ENCODE peak calls at places on chromosomes 5 and 9, in seven cellular contexts. One of them, this sample, is unnamed.

GRCh38 chr9:125524522-125524921 is 182.5 kb downstream of the MAPKAP1 start:
- DNase-seq in PC-3: no peak
- DNase-seq in heart left ventricle: no peak
- DNase-seq in BJ: no peak
- DNase-seq in fibroblast of mammary gland: peak
- DNase-seq in neural progenitor cell: peak
- DNase-seq in GM12865: no peak
- DNase-seq in this sample: no peak

GRCh38 chr9:87792831-87793288 is 66.9 kb downstream of the CTSL start:
- DNase-seq in BJ: peak
- DNase-seq in neural progenitor cell: no peak
- DNase-seq in PC-3: peak
- DNase-seq in fibroblast of mammary gland: peak
- DNase-seq in heart left ventricle: peak
- DNase-seq in GM12865: peak
- DNase-seq in this sample: peak

GRCh38 chr9:138047469-138048040 is 170.0 kb downstream of the CACNA1B start:
- DNase-seq in fibroblast of mammary gland: no peak
- DNase-seq in BJ: no peak
- DNase-seq in PC-3: no peak
- DNase-seq in GM12865: no peak
- DNase-seq in neural progenitor cell: peak
- DNase-seq in heart left ventricle: no peak
- DNase-seq in this sample: no peak

GRCh38 chr5:119614838-119615237 is 14.5 kb upstream of the FAM170A start:
- DNase-seq in PC-3: no peak
- DNase-seq in heart left ventricle: no peak
- DNase-seq in neural progenitor cell: no peak
- DNase-seq in GM12865: no peak
- DNase-seq in fibroblast of mammary gland: no peak
- DNase-seq in BJ: no peak
- DNase-seq in this sample: no peak

GRCh38 chr5:14208071-14209021 is 65.2 kb downstream of the TRIO start:
- DNase-seq in heart left ventricle: no peak
- DNase-seq in PC-3: peak
- DNase-seq in GM12865: peak
- DNase-seq in BJ: peak
- DNase-seq in neural progenitor cell: no peak
- DNase-seq in fibroblast of mammary gland: peak
- DNase-seq in this sample: peak

GRCh38 chr5:83644301-83644700 is 76.4 kb downstream of the HAPLN1 start:
- DNase-seq in BJ: no peak
- DNase-seq in neural progenitor cell: no peak
- DNase-seq in fibroblast of mammary gland: no peak
- DNase-seq in heart left ventricle: no peak
- DNase-seq in GM12865: no peak
- DNase-seq in PC-3: no peak
- DNase-seq in this sample: no peak

GRCh38 chr9:3963266-3964019 is 336.4 kb downstream of the GLIS3 start:
- DNase-seq in BJ: no peak
- DNase-seq in neural progenitor cell: no peak
- DNase-seq in fibroblast of mammary gland: peak
- DNase-seq in PC-3: peak
- DNase-seq in heart left ventricle: peak
- DNase-seq in GM12865: no peak
- DNase-seq in this sample: no peak

GRCh38 chr9:130186839-130187522 is 14.8 kb downstream of the NCS1 start:
- DNase-seq in heart left ventricle: no peak
- DNase-seq in BJ: no peak
- DNase-seq in GM12865: no peak
- DNase-seq in PC-3: peak
- DNase-seq in fibroblast of mammary gland: peak
- DNase-seq in neural progenitor cell: peak
- DNase-seq in this sample: no peak

GRCh38 chr9:14640967-14641366 is 52.3 kb downstream of the ZDHHC21 start:
- DNase-seq in PC-3: no peak
- DNase-seq in heart left ventricle: no peak
- DNase-seq in fibroblast of mammary gland: no peak
- DNase-seq in neural progenitor cell: no peak
- DNase-seq in GM12865: no peak
- DNase-seq in BJ: no peak
- DNase-seq in this sample: no peak

GRCh38 chr9:8616419-8616818 is 816.8 kb upstream of the DMAC1 start:
- DNase-seq in BJ: no peak
- DNase-seq in neural progenitor cell: no peak
- DNase-seq in PC-3: no peak
- DNase-seq in fibroblast of mammary gland: no peak
- DNase-seq in GM12865: no peak
- DNase-seq in heart left ventricle: no peak
- DNase-seq in this sample: no peak

GRCh38 chr9:3732077-3733038 is 206.6 kb upstream of the RFX3 start:
- DNase-seq in neural progenitor cell: peak
- DNase-seq in GM12865: peak
- DNase-seq in BJ: peak
- DNase-seq in fibroblast of mammary gland: peak
- DNase-seq in PC-3: peak
- DNase-seq in heart left ventricle: peak
- DNase-seq in this sample: peak

GRCh38 chr5:94469889-94470288 is 148.5 kb downstream of the KIAA0825 start:
- DNase-seq in fibroblast of mammary gland: peak
- DNase-seq in heart left ventricle: no peak
- DNase-seq in neural progenitor cell: no peak
- DNase-seq in GM12865: no peak
- DNase-seq in BJ: peak
- DNase-seq in PC-3: no peak
- DNase-seq in this sample: no peak

GRCh38 chr9:27157736-27158135 is 48.7 kb downstream of the TEK start:
- DNase-seq in BJ: no peak
- DNase-seq in heart left ventricle: no peak
- DNase-seq in neural progenitor cell: no peak
- DNase-seq in fibroblast of mammary gland: no peak
- DNase-seq in PC-3: no peak
- DNase-seq in GM12865: no peak
- DNase-seq in this sample: no peak

GRCh38 chr9:77980622-77981021 is 51.0 kb downstream of the GNAQ start:
- DNase-seq in GM12865: no peak
- DNase-seq in heart left ventricle: no peak
- DNase-seq in neural progenitor cell: no peak
- DNase-seq in fibroblast of mammary gland: peak
- DNase-seq in PC-3: no peak
- DNase-seq in BJ: no peak
- DNase-seq in this sample: no peak

GRCh38 chr9:97809666-97810344 is 43.2 kb upstream of the FOXE1 start:
- DNase-seq in GM12865: no peak
- DNase-seq in BJ: no peak
- DNase-seq in PC-3: no peak
- DNase-seq in neural progenitor cell: peak
- DNase-seq in heart left ventricle: no peak
- DNase-seq in fibroblast of mammary gland: no peak
- DNase-seq in this sample: no peak

GRCh38 chr5:132466453-132467291 is 23.9 kb downstream of the IRF1 start:
- DNase-seq in heart left ventricle: peak
- DNase-seq in neural progenitor cell: no peak
- DNase-seq in fibroblast of mammary gland: peak
- DNase-seq in BJ: no peak
- DNase-seq in PC-3: no peak
- DNase-seq in GM12865: peak
- DNase-seq in this sample: peak

DNA sequence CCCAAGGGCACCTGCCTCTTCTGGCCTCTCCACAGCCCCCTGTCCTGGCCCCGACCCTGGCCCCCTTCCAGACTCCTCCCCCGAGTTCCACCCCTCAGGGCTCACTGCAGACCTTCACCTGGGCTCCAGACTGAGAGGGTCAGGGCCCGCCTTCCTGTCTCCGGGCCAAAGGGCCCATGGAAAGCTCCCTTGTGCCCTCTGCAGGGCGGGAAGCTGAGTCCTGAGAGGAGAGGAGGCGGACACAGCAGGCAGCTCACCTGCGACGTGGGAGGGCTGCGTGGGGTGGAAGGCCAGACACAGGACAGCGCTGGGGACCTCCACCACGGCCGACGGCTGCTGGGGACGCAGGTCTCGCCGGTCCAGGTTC is 20.6 kb downstream of the DYNC2I2 start:
- DNase-seq in GM12865: no peak
- DNase-seq in PC-3: peak
- DNase-seq in neural progenitor cell: peak
- DNase-seq in BJ: no peak
- DNase-seq in fibroblast of mammary gland: no peak
- DNase-seq in heart left ventricle: peak
- DNase-seq in this sample: no peak
- H3K4me3 ChIP-seq in GM12865: no peak
- H3K4me3 ChIP-seq in PC-3: peak
- H3K4me3 ChIP-seq in neural progenitor cell: no peak
- H3K4me3 ChIP-seq in BJ: no peak
- H3K4me3 ChIP-seq in fibroblast of mammary gland: no peak
- H3K4me3 ChIP-seq in heart left ventricle: peak
- H3K4me3 ChIP-seq in this sample: no peak

DNA sequence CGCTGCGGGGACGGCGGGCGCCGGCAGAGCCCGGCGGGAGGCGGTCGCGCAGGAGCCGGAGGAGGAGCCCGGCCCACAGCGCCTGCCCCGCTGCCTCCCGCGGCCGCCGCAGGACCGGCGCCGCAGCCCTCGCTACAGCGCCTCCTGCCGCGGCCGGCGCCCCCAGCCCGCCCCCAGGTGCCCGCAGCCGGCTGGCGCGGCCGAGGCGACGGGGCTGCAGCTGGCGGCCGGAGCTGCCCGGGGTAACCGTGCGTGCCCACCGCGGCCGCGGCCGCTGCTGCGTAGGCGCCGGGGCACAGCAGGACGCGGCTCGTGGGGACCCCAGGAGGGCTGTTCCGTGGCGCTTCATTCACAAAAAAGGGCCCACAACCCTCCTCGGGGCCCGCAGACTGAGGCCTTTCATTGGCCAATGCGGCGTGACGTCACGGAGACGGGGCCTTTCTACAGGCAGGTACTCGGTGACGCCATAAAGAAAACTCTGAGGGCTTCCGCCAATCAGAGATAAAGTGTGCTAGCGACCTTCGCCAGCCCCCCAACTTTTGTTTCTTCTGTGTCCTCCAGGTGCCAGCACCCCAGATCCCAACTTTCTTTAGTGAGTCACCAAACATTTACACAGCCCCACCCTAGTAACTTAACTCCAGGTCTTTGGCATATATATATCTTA is at the start of gene CDC14B:
- DNase-seq in fibroblast of mammary gland: peak
- DNase-seq in PC-3: peak
- DNase-seq in BJ: no peak
- DNase-seq in GM12865: peak
- DNase-seq in neural progenitor cell: peak
- DNase-seq in heart left ventricle: peak
- DNase-seq in this sample: peak
- TF ChIP-seq CTCF in fibroblast of mammary gland: no peak
- TF ChIP-seq CTCF in PC-3: no peak
- TF ChIP-seq CTCF in BJ: no peak
- TF ChIP-seq CTCF in GM12865: no peak
- TF ChIP-seq CTCF in neural progenitor cell: no peak
- TF ChIP-seq CTCF in heart left ventricle: no peak
- TF ChIP-seq CTCF in this sample: no peak

GRCh38 chr5:109155625-109156024 is 254.1 kb downstream of the PJA2 start:
- DNase-seq in PC-3: no peak
- DNase-seq in GM12865: peak
- DNase-seq in fibroblast of mammary gland: no peak
- DNase-seq in neural progenitor cell: no peak
- DNase-seq in heart left ventricle: no peak
- DNase-seq in BJ: no peak
- DNase-seq in this sample: no peak

GRCh38 chr5:109146611-109147010 is 263.2 kb downstream of the PJA2 start:
- DNase-seq in heart left ventricle: no peak
- DNase-seq in PC-3: no peak
- DNase-seq in neural progenitor cell: no peak
- DNase-seq in BJ: no peak
- DNase-seq in GM12865: no peak
- DNase-seq in fibroblast of mammary gland: peak
- DNase-seq in this sample: no peak

GRCh38 chr5:109156885-109157284 is 252.9 kb downstream of the PJA2 start:
- DNase-seq in neural progenitor cell: no peak
- DNase-seq in GM12865: no peak
- DNase-seq in fibroblast of mammary gland: no peak
- DNase-seq in BJ: no peak
- DNase-seq in PC-3: no peak
- DNase-seq in heart left ventricle: no peak
- DNase-seq in this sample: no peak

GRCh38 chr5:109152565-109152964 is 257.2 kb downstream of the PJA2 start:
- DNase-seq in BJ: no peak
- DNase-seq in PC-3: no peak
- DNase-seq in fibroblast of mammary gland: no peak
- DNase-seq in heart left ventricle: no peak
- DNase-seq in GM12865: no peak
- DNase-seq in neural progenitor cell: no peak
- DNase-seq in this sample: no peak
- H3K4me3 ChIP-seq in BJ: no peak
- H3K4me3 ChIP-seq in PC-3: no peak
- H3K4me3 ChIP-seq in fibroblast of mammary gland: no peak
- H3K4me3 ChIP-seq in heart left ventricle: no peak
- H3K4me3 ChIP-seq in GM12865: no peak
- H3K4me3 ChIP-seq in neural progenitor cell: no peak
- H3K4me3 ChIP-seq in this sample: no peak

GRCh38 chr9:38263534-38263933 is 129.0 kb upstream of the ALDH1B1 start:
- DNase-seq in heart left ventricle: no peak
- DNase-seq in neural progenitor cell: peak
- DNase-seq in BJ: no peak
- DNase-seq in PC-3: peak
- DNase-seq in fibroblast of mammary gland: peak
- DNase-seq in GM12865: peak
- DNase-seq in this sample: no peak
- TF ChIP-seq CTCF in heart left ventricle: peak
- TF ChIP-seq CTCF in neural progenitor cell: peak
- TF ChIP-seq CTCF in BJ: peak
- TF ChIP-seq CTCF in PC-3: peak
- TF ChIP-seq CTCF in fibroblast of mammary gland: peak
- TF ChIP-seq CTCF in GM12865: peak
- TF ChIP-seq CTCF in this sample: no peak

DNA sequence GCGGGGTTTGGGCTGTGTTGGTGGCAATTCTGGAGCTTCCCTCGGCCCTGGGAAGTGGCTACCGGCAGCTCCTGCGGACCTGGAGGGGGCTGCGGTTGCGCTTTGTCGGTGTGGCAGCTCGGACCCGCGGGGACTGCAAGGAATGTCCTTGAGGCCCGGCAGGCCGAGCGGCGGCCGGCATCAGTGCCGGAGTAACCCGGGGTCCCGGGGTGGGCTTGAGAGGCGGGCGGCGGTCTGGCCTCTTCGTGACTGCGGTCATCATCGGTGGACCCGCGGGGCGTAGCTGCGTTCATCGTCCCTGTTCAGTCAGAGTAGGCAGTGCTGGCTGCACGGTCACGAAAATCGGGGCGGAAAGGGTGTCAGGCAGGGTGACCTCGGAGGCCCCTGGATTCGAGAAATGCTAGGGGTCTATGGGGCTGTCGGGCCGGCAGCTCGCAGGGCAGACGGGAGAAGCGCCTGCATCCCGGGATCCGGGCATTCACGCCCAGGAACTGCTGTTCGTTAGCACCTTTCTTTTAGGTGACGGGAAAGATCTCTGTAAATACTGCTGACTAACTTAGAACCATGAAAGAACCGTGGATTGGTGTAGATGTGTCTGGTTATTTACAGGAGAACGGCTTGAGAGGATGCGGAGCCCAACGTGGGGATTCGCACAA is 474 bp downstream of the HMGCR start:
- DNase-seq in BJ: no peak
- DNase-seq in GM12865: peak
- DNase-seq in fibroblast of mammary gland: peak
- DNase-seq in neural progenitor cell: no peak
- DNase-seq in heart left ventricle: no peak
- DNase-seq in PC-3: no peak
- DNase-seq in this sample: no peak
- H3K4me3 ChIP-seq in BJ: peak
- H3K4me3 ChIP-seq in GM12865: peak
- H3K4me3 ChIP-seq in fibroblast of mammary gland: peak
- H3K4me3 ChIP-seq in neural progenitor cell: peak
- H3K4me3 ChIP-seq in heart left ventricle: peak
- H3K4me3 ChIP-seq in PC-3: peak
- H3K4me3 ChIP-seq in this sample: peak

GRCh38 chr5:62077387-62077786 is 228.6 kb upstream of the KIF2A start:
- DNase-seq in BJ: no peak
- DNase-seq in GM12865: no peak
- DNase-seq in heart left ventricle: no peak
- DNase-seq in neural progenitor cell: no peak
- DNase-seq in fibroblast of mammary gland: no peak
- DNase-seq in PC-3: no peak
- DNase-seq in this sample: no peak
- TF ChIP-seq CTCF in BJ: no peak
- TF ChIP-seq CTCF in GM12865: no peak
- TF ChIP-seq CTCF in heart left ventricle: no peak
- TF ChIP-seq CTCF in neural progenitor cell: no peak
- TF ChIP-seq CTCF in fibroblast of mammary gland: no peak
- TF ChIP-seq CTCF in PC-3: no peak
- TF ChIP-seq CTCF in this sample: no peak

This sample was measured in GM12864.